ENCODE peak calls at places on chromosome 6, in nine cellular contexts. G is stimulated activated CD8-positive, alpha-beta memory T cell treated with anti-CD3 and anti-CD28 coated beads, Interleukin-2, amount 100 ng/mL, for 1 hour; A is activated T-cell treated with anti-CD3 and anti-CD28 coated beads for 4 hours; B is amniotic stem cell; N is AG10803; M is amniotic epithelial cell; T is astrocyte; C is stimulated activated naive CD4-positive, alpha-beta T cell; Z is natural killer cell. O is an unnamed sample.

GRCh38 chr6:106199998-106200397 is 113.9 kb downstream of the PRDM1 start:
- DNase-seq in M (peak; percentile 95), N (peak; percentile 93), G (no peak), T (peak; percentile 95), Z (no peak), B (peak; percentile 52), C (no peak), A (no peak), O (no peak)

GRCh38 chr6:4145083-4145482 is 9.7 kb upstream of the ECI2 start:
- DNase-seq in G (no peak), T (no peak), Z (no peak), B (no peak), A (no peak), C (no peak), M (no peak), N (no peak), O (no peak)

GRCh38 chr6:54621285-54621684 is 225.3 kb upstream of the FAM83B start:
- DNase-seq in B (no peak), Z (no peak), G (no peak), N (peak; percentile 24), M (peak; percentile 41), A (no peak), T (no peak), C (no peak), O (no peak)

GRCh38 chr6:88238901-88239300 is 72.8 kb upstream of the CNR1 start:
- DNase-seq in C (no peak), T (no peak), G (no peak), B (no peak), Z (no peak), N (no peak), M (no peak), A (no peak), O (no peak)

GRCh38 chr6:5753187-5753586 is 253.5 kb downstream of the NRN1 start:
- DNase-seq in A (no peak), T (no peak), B (no peak), Z (no peak), N (no peak), M (no peak), G (no peak), C (no peak), O (no peak)

GRCh38 chr6:51462896-51463679 is 624.3 kb downstream of the PKHD1 start:
- DNase-seq in G (no peak), M (no peak), C (no peak), Z (no peak), B (no peak), T (no peak), A (no peak), N (no peak), O (no peak)

GRCh38 chr6:20943036-20943627 is 408.9 kb downstream of the CDKAL1 start:
- DNase-seq in Z (no peak), G (no peak), N (no peak), T (no peak), M (peak; percentile 29), B (no peak), A (no peak), C (no peak), O (no peak)

GRCh38 chr6:154606457-154606856 is 96.0 kb upstream of the CNKSR3 start:
- DNase-seq in M (no peak), C (peak; percentile 13), G (no peak), N (no peak), T (no peak), Z (no peak), B (no peak), A (peak; percentile 68), O (no peak)